ENCODE peak calls at places on chromosomes 4 and X, in six cellular contexts. T is left cardiac atrium; Y is substantia nigra; L is lower lobe of right lung; K is activated CD4-positive, CD25-positive, alpha-beta regulatory T cell treated with anti-CD3 and anti-CD28 coated beads, Interleukin-2, amount 50 U/mL, for 72 hours; G is upper lobe of right lung. N is an unnamed sample.

GRCh38 chrX:95716841-95717240 is 967.8 kb upstream of the DIAPH2 start:
- DNase-seq in L (no peak), T (no peak), Y (no peak), K (no peak), G (no peak), N (no peak)

GRCh38 chr4:32519060-32519459 is 1798.9 kb downstream of the PCDH7 start:
- DNase-seq in L (no peak), Y (no peak), G (no peak), K (no peak), T (no peak), N (no peak)

GRCh38 chrX:46627700-46628405 is 54.3 kb downstream of the CHST7 start:
- DNase-seq in L (no peak), G (no peak), Y (no peak), K (no peak), T (no peak), N (no peak)

GRCh38 chrX:108171671-108172070 is 80.1 kb downstream of the ATG4A start:
- DNase-seq in G (no peak), Y (no peak), T (no peak), L (no peak), K (no peak), N (no peak)

GRCh38 chr4:74618659-74619058 is 173.7 kb downstream of the AREG start:
- DNase-seq in K (no peak), G (no peak), Y (no peak), L (no peak), T (no peak), N (no peak)

GRCh38 chr4:165814256-165815010 is 58.6 kb upstream of the TLL1 start:
- DNase-seq in K (no peak), G (no peak), L (no peak), Y (no peak), T (no peak), N (no peak)

GRCh38 chrX:124406294-124407013 is 60.1 kb downstream of the SH2D1A start:
- DNase-seq in L (no peak), K (no peak), T (peak; percentile 36), Y (peak; percentile 31), G (no peak), N (peak; percentile 23)

GRCh38 chr4:67549123-67549522 is 3.8 kb upstream of the CENPC start:
- DNase-seq in Y (no peak), T (no peak), L (no peak), K (no peak), G (no peak), N (no peak)

GRCh38 chr4:15031197-15031596 is 28.9 kb downstream of the CPEB2 start:
- DNase-seq in G (no peak), K (no peak), Y (no peak), T (no peak), L (no peak), N (no peak)

GRCh38 chrX:137565921-137566745 is at the start of gene ZIC3:
- DNase-seq in G (peak; percentile 81), T (peak; percentile 76), K (no peak), Y (peak; percentile 38), L (peak; percentile 67), N (no peak)

GRCh38 chrX:10237255-10237654 is 80.5 kb downstream of the CLCN4 start:
- DNase-seq in Y (no peak), L (no peak), K (no peak), G (no peak), T (no peak), N (no peak)

GRCh38 chr4:2484993-2485392 is 16.1 kb downstream of the RNF4 start:
- DNase-seq in Y (peak; percentile 37), K (peak; percentile 50), G (peak; percentile 87), L (peak; percentile 91), T (peak; percentile 82), N (no peak)

GRCh38 chrX:103100484-103100883 is 7.5 kb upstream of the NXF3 start:
- DNase-seq in Y (no peak), K (no peak), L (no peak), G (no peak), T (no peak), N (no peak)

GRCh38 chrX:154490021-154490413 is 412 bp downstream of the SLC10A3 start:
- DNase-seq in G (peak; percentile 73), K (peak; percentile 44), T (peak; percentile 46), Y (no peak), L (no peak), N (no peak)

GRCh38 chrX:108020631-108021030 is 24.2 kb upstream of the VSIG1 start:
- DNase-seq in T (no peak), Y (no peak), G (no peak), K (no peak), L (no peak), N (no peak)

GRCh38 chrX:1576201-1577101 is 15.0 kb upstream of the AKAP17A start:
- DNase-seq in Y (no peak), K (no peak), G (peak; percentile 23), L (no peak), T (no peak), N (no peak)

GRCh38 chr4:104971458-104971857 is 175.2 kb upstream of the TET2 start:
- DNase-seq in Y (no peak), L (no peak), T (no peak), G (no peak), K (no peak), N (no peak)

GRCh38 chrX:30673884-30674598 is 20.8 kb downstream of the GK start:
- DNase-seq in T (no peak), G (no peak), K (no peak), Y (no peak), L (no peak), N (no peak)

GRCh38 chr4:109171098-109171497 is 131.4 kb downstream of the COL25A1 start:
- DNase-seq in L (no peak), Y (no peak), K (no peak), G (no peak), T (no peak), N (no peak)

GRCh38 chrX:42195506-42195905 is 272.2 kb upstream of the CASK start:
- DNase-seq in T (no peak), G (no peak), Y (no peak), K (no peak), L (no peak), N (peak; percentile 5)

GRCh38 chr4:73066928-73067327 is 2.6 kb downstream of the COX18 start:
- DNase-seq in T (no peak), G (no peak), L (no peak), Y (no peak), K (no peak), N (no peak)

GRCh38 chr4:20078644-20079043 is 173.1 kb upstream of the SLIT2 start:
- DNase-seq in G (no peak), T (no peak), L (no peak), K (no peak), Y (no peak), N (no peak)

GRCh38 chrX:121307441-121307840 is 260.0 kb downstream of the GLUD2 start:
- DNase-seq in Y (no peak), K (no peak), T (no peak), L (no peak), G (no peak), N (no peak)

GRCh38 chrX:71910526-71911022 is at the start of gene NHSL2:
- DNase-seq in K (no peak), T (peak; percentile 45), G (no peak), Y (no peak), L (peak; percentile 40), N (no peak)

GRCh38 chrX:17553961-17554482 is 179.0 kb downstream of the NHS start:
- DNase-seq in Y (no peak), T (no peak), L (no peak), G (no peak), K (no peak), N (no peak)

GRCh38 chr4:137212601-137213000 is 319.7 kb downstream of the PCDH18 start:
- DNase-seq in T (no peak), Y (no peak), K (no peak), L (no peak), G (no peak), N (no peak)

GRCh38 chr4:62256469-62256868 is 1056.3 kb downstream of the ADGRL3 start:
- DNase-seq in K (no peak), T (no peak), G (no peak), Y (no peak), L (no peak), N (no peak)

GRCh38 chrX:118181030-118181429 is 64.4 kb upstream of the KLHL13 start:
- DNase-seq in Y (no peak), T (no peak), L (no peak), K (no peak), G (no peak), N (no peak)

GRCh38 chr4:7412586-7412975 is 22.1 kb downstream of the PSAPL1 start:
- DNase-seq in T (no peak), Y (no peak), K (peak; percentile 11), G (peak; percentile 37), L (no peak), N (no peak)

GRCh38 chr4:52752921-52753320 is 1.7 kb upstream of the ERVMER34-1 start:
- DNase-seq in Y (no peak), L (no peak), T (no peak), G (no peak), K (no peak), N (no peak)

GRCh38 chr4:184348311-184349233 is 125.8 kb downstream of the IRF2 start:
- DNase-seq in G (no peak), K (no peak), Y (no peak), T (peak; percentile 50), L (no peak), N (peak; percentile 7)

GRCh38 chrX:97398030-97398551 is 514.4 kb downstream of the RPA4 start:
- DNase-seq in T (no peak), K (no peak), L (no peak), G (no peak), Y (no peak), N (no peak)

GRCh38 chr4:173834151-173834550 is 304.1 kb upstream of the HAND2 start:
- DNase-seq in K (no peak), T (no peak), L (no peak), Y (no peak), G (no peak), N (peak; percentile 2)

GRCh38 chr4:99157478-99157935 is 13.4 kb upstream of the ADH4 start:
- DNase-seq in Y (no peak), L (no peak), G (no peak), T (no peak), K (no peak), N (no peak)